ENCODE peak calls at places on chromosomes 4 and X, in seven cellular contexts. Z is IMR-90, E is GM23248, F is GM23338, W is DND-41, D is H9, S is mesenchymal stem cell. A is an unnamed sample.

GRCh38 chr4:64781737-64782326 is 372.6 kb upstream of the TECRL start:
- DNase-seq in W (no peak), Z (peak; percentile 10), D (no peak), E (peak; percentile 42), S (peak; percentile 42), F (peak; percentile 49), A (peak; percentile 8)

GRCh38 chr4:70704333-70705145 is 16.2 kb downstream of the UTP3 start:
- DNase-seq in F (peak; percentile 94), Z (peak; percentile 67), E (peak; percentile 84), S (peak; percentile 78), D (peak; percentile 89), W (peak; percentile 80), A (peak; percentile 85)

GRCh38 chr4:182840108-182840507 is 77.1 kb downstream of the DCTD start:
- DNase-seq in F (no peak), D (no peak), E (no peak), S (no peak), W (no peak), Z (no peak), A (no peak)

GRCh38 chr4:37054670-37055069 is 189.9 kb upstream of the NWD2 start:
- DNase-seq in W (no peak), E (no peak), S (no peak), F (peak; percentile 36), Z (no peak), D (peak; percentile 45), A (no peak)

GRCh38 chr4:174394915-174395314 is 111.2 kb downstream of the CEP44 start:
- DNase-seq in Z (peak; percentile 63), S (peak; percentile 85), F (no peak), E (peak; percentile 73), D (no peak), W (no peak), A (no peak)

GRCh38 chr4:20687894-20688293 is 12.4 kb upstream of the PACRGL start:
- DNase-seq in F (no peak), W (no peak), S (peak; percentile 80), E (peak; percentile 91), Z (peak; percentile 75), D (no peak), A (no peak)

GRCh38 chrX:129798888-129799287 is 19.1 kb downstream of the SASH3 start:
- DNase-seq in E (peak; percentile 7), F (no peak), D (no peak), S (no peak), Z (no peak), W (peak; percentile 59), A (no peak)

GRCh38 chr4:163808091-163808490 is 313.6 kb downstream of the TMA16 start:
- DNase-seq in W (no peak), F (no peak), D (no peak), Z (no peak), E (no peak), S (no peak), A (no peak)

GRCh38 chr4:138981930-138982390 is 33.6 kb upstream of the NOCT start:
- DNase-seq in W (no peak), S (peak; percentile 95), D (peak; percentile 31), Z (peak; percentile 74), F (peak; percentile 42), E (peak; percentile 71), A (no peak)

GRCh38 chr4:48454591-48454990 is 28.6 kb upstream of the SLC10A4 start:
- DNase-seq in Z (no peak), F (no peak), D (no peak), S (no peak), E (no peak), W (no peak), A (no peak)

GRCh38 chrX:46849933-46850332 is 13.1 kb downstream of the RP2 start:
- DNase-seq in S (peak; percentile 50), F (no peak), D (no peak), Z (peak; percentile 34), E (peak; percentile 15), W (no peak), A (no peak)

GRCh38 chr4:113026556-113026955 is 22.9 kb upstream of the ANK2 start:
- DNase-seq in F (no peak), S (peak; percentile 32), W (no peak), E (peak; percentile 69), Z (no peak), D (no peak), A (no peak)

GRCh38 chr4:69830529-69831269 is 29.2 kb downstream of the SULT1E1 start:
- DNase-seq in E (peak; percentile 10), D (peak; percentile 45), S (no peak), Z (no peak), F (peak; percentile 17), W (no peak), A (no peak)

GRCh38 chr4:141180991-141181760 is 39.5 kb upstream of the ZNF330 start:
- DNase-seq in S (no peak), F (no peak), E (no peak), Z (no peak), D (no peak), W (no peak), A (no peak)

GRCh38 chr4:8087921-8088495 is 70.6 kb downstream of the ABLIM2 start:
- DNase-seq in F (no peak), S (no peak), D (no peak), W (no peak), E (no peak), Z (no peak), A (no peak)

GRCh38 chrX:150050387-150050786 is 112.1 kb upstream of the EOLA2 start:
- DNase-seq in D (no peak), S (no peak), Z (no peak), F (peak; percentile 4), W (no peak), E (no peak), A (no peak)

DNA sequence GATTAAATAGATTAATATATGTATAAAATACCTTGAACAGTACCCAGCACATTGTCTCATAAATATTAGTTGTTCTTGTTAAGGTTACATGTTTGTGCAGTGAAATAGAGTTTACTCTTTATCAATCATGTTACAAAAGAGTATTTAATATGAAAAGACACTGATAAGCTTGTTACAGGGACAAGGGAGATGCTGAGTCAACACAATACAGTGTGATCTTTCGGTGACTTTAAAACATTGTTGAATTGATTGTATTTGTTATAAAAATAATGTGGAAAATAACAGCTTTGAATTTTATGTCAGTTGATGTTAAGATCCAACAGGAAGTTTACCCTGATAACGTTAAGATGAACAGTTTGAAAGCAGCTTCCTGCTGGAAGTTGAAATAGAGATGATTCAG is 1.4 kb upstream of the WDR13 start:
- DNase-seq in E (no peak), W (no peak), Z (no peak), S (no peak), F (no peak), D (no peak), A (no peak)
- H3K4me2 ChIP-seq in E (no peak overlapping the region), W (no peak overlapping the region), Z (no peak overlapping the region), S (no peak overlapping the region), F (no peak overlapping the region), D (no peak overlapping the region), A (no peak overlapping the region)

DNA sequence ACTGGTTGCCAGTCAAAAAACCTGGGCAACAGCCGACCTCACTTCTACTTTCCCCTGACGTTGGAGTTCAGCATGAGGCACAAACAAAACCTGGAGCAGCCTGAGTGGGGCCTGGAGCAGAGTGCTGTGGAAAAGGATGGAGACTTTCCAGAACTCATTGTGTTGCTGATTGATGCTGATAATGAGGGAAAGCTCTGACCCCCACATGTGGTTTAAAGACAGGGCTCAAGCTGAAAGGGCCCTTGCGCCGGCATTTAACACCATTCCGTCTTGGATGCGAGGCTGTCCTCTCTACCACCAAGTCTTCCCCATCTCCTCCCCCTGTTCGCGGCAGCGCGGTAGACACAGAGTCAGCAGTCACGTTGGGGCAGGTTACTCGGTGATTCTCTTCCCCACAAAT is 630 bp downstream of the CCDC158 start:
- DNase-seq in E (no peak), Z (no peak), D (no peak), F (peak; percentile 47), W (no peak), S (no peak), A (no peak)
- H3K4me2 ChIP-seq in E (peak overlapping the region; percentile 91), Z (no peak overlapping the region), D (no peak overlapping the region), F (peak overlapping the region; percentile 71), W (no peak overlapping the region), S (no peak overlapping the region), A (no peak overlapping the region)

GRCh38 chr4:185513489-185514181 is 21.7 kb downstream of the PDLIM3 start:
- DNase-seq in F (no peak), E (no peak), S (peak; percentile 75), Z (peak; percentile 54), W (peak; percentile 10), D (no peak), A (no peak)

GRCh38 chr4:185514182-185514697 is 21.1 kb downstream of the PDLIM3 start:
- DNase-seq in Z (no peak), D (no peak), E (no peak), W (no peak), F (no peak), S (no peak), A (no peak)

GRCh38 chr4:185518069-185518468 is 17.2 kb downstream of the PDLIM3 start:
- DNase-seq in S (no peak), F (no peak), Z (no peak), D (no peak), E (no peak), W (no peak), A (no peak)

GRCh38 chr4:185512516-185512915 is 22.8 kb downstream of the PDLIM3 start:
- DNase-seq in F (no peak), W (no peak), S (peak; percentile 37), D (no peak), E (peak; percentile 83), Z (peak; percentile 81), A (no peak)

DNA sequence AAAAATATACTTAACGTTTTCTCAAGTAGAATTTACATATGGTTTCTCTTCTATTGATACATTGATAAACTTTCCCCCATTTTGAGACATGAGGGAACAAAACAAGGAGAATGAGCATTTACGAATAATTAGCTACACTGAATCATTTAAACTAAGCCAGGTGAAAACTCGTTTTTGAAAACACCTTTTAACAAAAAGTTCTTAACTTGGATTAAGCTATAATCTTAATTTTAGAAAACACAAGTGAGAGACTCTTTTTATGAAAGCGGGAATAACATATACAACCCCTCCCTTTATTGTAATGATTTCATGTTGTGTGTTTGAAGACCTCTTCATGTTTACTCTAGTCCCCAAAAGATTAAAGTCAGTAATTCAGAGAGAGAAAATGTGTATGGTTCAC is 20.1 kb downstream of the PDLIM3 start:
- DNase-seq in W (no peak), E (no peak), Z (no peak), S (no peak), F (no peak), D (no peak), A (no peak)
- H3K4me2 ChIP-seq in W (no peak overlapping the region), E (no peak overlapping the region), Z (no peak overlapping the region), S (no peak overlapping the region), F (no peak overlapping the region), D (no peak overlapping the region), A (no peak overlapping the region)

GRCh38 chr4:95049838-95050237 is 292.1 kb downstream of the BMPR1B start:
- DNase-seq in W (no peak), Z (peak; percentile 10), D (no peak), S (peak; percentile 2), F (no peak), E (no peak), A (no peak)

GRCh38 chr4:95038791-95039190 is 281.0 kb downstream of the BMPR1B start:
- DNase-seq in W (no peak), S (no peak), Z (no peak), E (no peak), F (no peak), D (no peak), A (no peak)

GRCh38 chr4:95045429-95045828 is 287.7 kb downstream of the BMPR1B start:
- DNase-seq in F (no peak), S (no peak), Z (no peak), E (no peak), W (no peak), D (no peak), A (no peak)

GRCh38 chr4:95048296-95048695 is 290.5 kb downstream of the BMPR1B start:
- DNase-seq in W (no peak), S (no peak), D (no peak), Z (no peak), F (no peak), E (no peak), A (no peak)

GRCh38 chr4:95044204-95044848 is 286.6 kb downstream of the BMPR1B start:
- DNase-seq in Z (no peak), W (no peak), E (no peak), S (no peak), D (no peak), F (peak; percentile 36), A (no peak)
- H3K4me2 ChIP-seq in Z (no peak overlapping the region), W (no peak overlapping the region), E (no peak overlapping the region), S (no peak overlapping the region), D (peak overlapping the region; percentile 14), F (peak overlapping the region; percentile 52), A (no peak overlapping the region)

A was measured in OCI-LY7.